ENCODE peak calls at places on chromosomes 12 and 14, in five cellular contexts. A is neuronal stem cell; I is IMR-90; Z is amygdala; R is stimulated activated CD8-positive, alpha-beta memory T cell treated with anti-CD3 and anti-CD28 coated beads, Interleukin-7, amount 100 ng/mL, for 4 hours. F is an unnamed sample.
A peak's percentile ranks its signal among the peaks of the same experiment; 100 is the strongest.

GRCh38 chr12:67355428-67356385 is 86.5 kb downstream of the CAND1 start:
- DNase-seq in Z (no peak), A (peak; percentile 51), I (peak; percentile 69), R (no peak), F (no peak)

GRCh38 chr14:77148510-77149231 is 7.1 kb upstream of the ZDHHC22 start:
- DNase-seq in R (no peak), A (no peak), Z (no peak), I (no peak), F (no peak)

GRCh38 chr12:43208627-43209026 is 343.4 kb downstream of the ADAMTS20 start:
- DNase-seq in Z (no peak), A (no peak), I (peak; percentile 5), R (no peak), F (no peak)

GRCh38 chr12:109919466-109919865 is 19.4 kb downstream of the TCHP start:
- DNase-seq in A (no peak), R (no peak), Z (no peak), I (no peak), F (no peak)

GRCh38 chr12:47988073-47989022 is 15.9 kb downstream of the COL2A1 start:
- DNase-seq in Z (no peak), I (peak; percentile 33), A (peak; percentile 90), R (no peak), F (no peak)

GRCh38 chr12:93944196-93944595 is 204.2 kb upstream of the PLXNC1 start:
- DNase-seq in I (no peak), R (no peak), A (no peak), Z (no peak), F (no peak)

GRCh38 chr12:66627988-66628317 is 50.9 kb downstream of the GRIP1 start:
- DNase-seq in A (no peak), Z (no peak), I (no peak), R (no peak), F (no peak)

GRCh38 chr12:123231931-123232330 is 1.0 kb downstream of the MPHOSPH9 start:
- DNase-seq in A (no peak), R (no peak), I (no peak), Z (no peak), F (no peak)

GRCh38 chr14:61608245-61609142 is 86.8 kb upstream of the HIF1A start:
- DNase-seq in R (no peak), I (peak; percentile 52), Z (peak; percentile 57), A (peak; percentile 67), F (no peak)

GRCh38 chr14:104196461-104197180 is 58.2 kb downstream of the KIF26A start:
- DNase-seq in Z (no peak), R (no peak), A (no peak), I (no peak), F (no peak)

GRCh38 chr12:116890330-116890729 is 9.1 kb upstream of the HRK start:
- DNase-seq in R (no peak), I (no peak), Z (no peak), A (no peak), F (no peak)

GRCh38 chr12:6867407-6868210 is at the start of gene TPI1:
- DNase-seq in Z (peak; percentile 69), R (peak; percentile 75), A (no peak), I (peak; percentile 74), F (peak; percentile 61)

GRCh38 chr14:101018561-101019290 is 115.2 kb upstream of the RTL1 start:
- DNase-seq in Z (no peak), R (no peak), A (no peak), I (no peak), F (no peak)

GRCh38 chr12:2259368-2259767 is 206.6 kb downstream of the CACNA1C start:
- DNase-seq in A (no peak), I (no peak), R (no peak), Z (no peak), F (no peak)

GRCh38 chr14:63938198-63939005 is 85.6 kb downstream of the SYNE2 start:
- DNase-seq in A (no peak), R (no peak), Z (no peak), I (peak; percentile 2), F (peak; percentile 30)

GRCh38 chr14:79036506-79036905 is 866.3 kb downstream of the NRXN3 start:
- DNase-seq in I (no peak), A (no peak), R (no peak), Z (no peak), F (no peak)

GRCh38 chr14:32693114-32693513 is 245.6 kb upstream of the NPAS3 start:
- DNase-seq in R (no peak), Z (no peak), A (no peak), I (peak; percentile 35), F (no peak)

GRCh38 chr12:2168808-2169207 is 116.0 kb downstream of the CACNA1C start:
- DNase-seq in Z (no peak), A (no peak), I (peak; percentile 49), R (no peak), F (no peak)

GRCh38 chr12:5083955-5084849 is 40.5 kb downstream of the KCNA5 start:
- DNase-seq in A (peak; percentile 73), Z (peak; percentile 2), R (no peak), I (peak; percentile 71), F (no peak)

GRCh38 chr12:68350753-68351152 is 18.6 kb upstream of the MDM1 start:
- DNase-seq in I (peak; percentile 41), A (no peak), Z (no peak), R (no peak), F (no peak)